ENCODE peak calls at places on chromosomes 3 and 15, in nine cellular contexts. H is AG09319, B is MM.1S, S is lower leg skin, E is AG04450, R is A673, Y is OCI-LY7, W is dorsolateral prefrontal cortex, F is tibial nerve. V is an unnamed sample.

GRCh38 chr15:69457304-69458280 is 5.0 kb downstream of the RPLP1 start:
- DNase-seq in H (no peak), B (no peak), S (no peak), E (no peak), R (no peak), Y (peak), W (no peak), F (no peak), V (no peak)

GRCh38 chr3:43747641-43748040 is 56.9 kb downstream of the ABHD5 start:
- DNase-seq in H (no peak), B (no peak), S (no peak), E (no peak), R (no peak), Y (no peak), W (no peak), F (no peak), V (no peak)

GRCh38 chr3:58581328-58582091 is 4.3 kb upstream of the FAM107A start:
- DNase-seq in H (no peak), B (no peak), S (no peak), E (no peak), R (peak), Y (no peak), W (no peak), F (no peak), V (no peak)

GRCh38 chr3:107387555-107387954 is 10.3 kb downstream of the CCDC54 start:
- DNase-seq in H (no peak), B (no peak), S (no peak), E (no peak), R (no peak), Y (no peak), W (no peak), F (no peak), V (no peak)

GRCh38 chr3:54949491-54950044 is 21.7 kb upstream of the LRTM1 start:
- DNase-seq in H (no peak), B (no peak), S (no peak), E (no peak), R (no peak), Y (no peak), W (no peak), F (no peak), V (no peak)

GRCh38 chr3:128051459-128051836 is 789 bp upstream of the SEC61A1 start:
- DNase-seq in H (no peak), B (no peak), S (no peak), E (no peak), R (no peak), Y (no peak), W (no peak), F (no peak), V (no peak)

GRCh38 chr3:179551383-179551782 is 11.3 kb upstream of the ACTL6A start:
- DNase-seq in H (no peak), B (no peak), S (no peak), E (no peak), R (no peak), Y (no peak), W (no peak), F (no peak), V (no peak)

GRCh38 chr3:113218011-113218678 is 6.8 kb downstream of the BOC start:
- DNase-seq in H (no peak), B (no peak), S (no peak), E (no peak), R (no peak), Y (no peak), W (no peak), F (no peak), V (no peak)

GRCh38 chr15:33955945-33956344 is 12.4 kb upstream of the CHRM5 start:
- DNase-seq in H (no peak), B (no peak), S (no peak), E (no peak), R (no peak), Y (no peak), W (no peak), F (no peak), V (no peak)

GRCh38 chr15:94107652-94108051 is 123.7 kb upstream of the MCTP2 start:
- DNase-seq in H (no peak), B (peak), S (no peak), E (no peak), R (no peak), Y (no peak), W (no peak), F (no peak), V (no peak)

GRCh38 chr3:10459954-10460754 is 45.2 kb downstream of the ATP2B2 start:
- DNase-seq in H (no peak), B (peak), S (peak), E (peak), R (peak), Y (peak), W (no peak), F (no peak), V (peak)

GRCh38 chr15:60962087-60962486 is 267.0 kb downstream of the RORA start:
- DNase-seq in H (no peak), B (no peak), S (no peak), E (no peak), R (peak), Y (no peak), W (no peak), F (no peak), V (no peak)
- TF ChIP-seq CTCF in H (no peak), B (no peak), S (no peak), E (no peak), R (no peak), Y (no peak), W (no peak), F (no peak), V (no peak)

GRCh38 chr3:157495846-157496245 is 7.4 kb downstream of the VEPH1 start:
- DNase-seq in H (no peak), B (no peak), S (no peak), E (no peak), R (no peak), Y (no peak), W (no peak), F (no peak), V (no peak)

GRCh38 chr3:157498374-157498773 is 4.8 kb downstream of the VEPH1 start:
- DNase-seq in H (no peak), B (no peak), S (no peak), E (no peak), R (no peak), Y (no peak), W (no peak), F (no peak), V (no peak)

GRCh38 chr3:157491136-157491535 is 12.1 kb downstream of the VEPH1 start:
- DNase-seq in H (no peak), B (no peak), S (no peak), E (no peak), R (no peak), Y (no peak), W (no peak), F (no peak), V (no peak)

GRCh38 chr3:157494581-157495281 is 8.5 kb downstream of the VEPH1 start:
- DNase-seq in H (no peak), B (no peak), S (no peak), E (no peak), R (no peak), Y (no peak), W (no peak), F (no peak), V (no peak)

GRCh38 chr3:157493627-157494550 is 9.3 kb downstream of the VEPH1 start:
- DNase-seq in H (peak), B (peak), S (no peak), E (no peak), R (peak), Y (peak), W (no peak), F (no peak), V (no peak)
- TF ChIP-seq CTCF in H (peak), B (peak), S (no peak), E (peak), R (peak), Y (peak), W (peak), F (peak), V (peak)

GRCh38 chr3:130892759-130893239 is 1.1 kb upstream of the ATP2C1 start:
- DNase-seq in H (peak), B (peak), S (peak), E (peak), R (peak), Y (peak), W (peak), F (peak), V (peak)
- TF ChIP-seq CTCF in H (peak), B (peak), S (no peak), E (peak), R (peak), Y (peak), W (peak), F (peak), V (peak)

GRCh38 chr3:39150170-39150802 is 3.1 kb downstream of the CSRNP1 start:
- DNase-seq in H (no peak), B (no peak), S (no peak), E (no peak), R (no peak), Y (no peak), W (no peak), F (no peak), V (no peak)
- TF ChIP-seq CTCF in H (no peak), B (no peak), S (no peak), E (peak), R (no peak), Y (peak), W (no peak), F (no peak), V (no peak)

DNA sequence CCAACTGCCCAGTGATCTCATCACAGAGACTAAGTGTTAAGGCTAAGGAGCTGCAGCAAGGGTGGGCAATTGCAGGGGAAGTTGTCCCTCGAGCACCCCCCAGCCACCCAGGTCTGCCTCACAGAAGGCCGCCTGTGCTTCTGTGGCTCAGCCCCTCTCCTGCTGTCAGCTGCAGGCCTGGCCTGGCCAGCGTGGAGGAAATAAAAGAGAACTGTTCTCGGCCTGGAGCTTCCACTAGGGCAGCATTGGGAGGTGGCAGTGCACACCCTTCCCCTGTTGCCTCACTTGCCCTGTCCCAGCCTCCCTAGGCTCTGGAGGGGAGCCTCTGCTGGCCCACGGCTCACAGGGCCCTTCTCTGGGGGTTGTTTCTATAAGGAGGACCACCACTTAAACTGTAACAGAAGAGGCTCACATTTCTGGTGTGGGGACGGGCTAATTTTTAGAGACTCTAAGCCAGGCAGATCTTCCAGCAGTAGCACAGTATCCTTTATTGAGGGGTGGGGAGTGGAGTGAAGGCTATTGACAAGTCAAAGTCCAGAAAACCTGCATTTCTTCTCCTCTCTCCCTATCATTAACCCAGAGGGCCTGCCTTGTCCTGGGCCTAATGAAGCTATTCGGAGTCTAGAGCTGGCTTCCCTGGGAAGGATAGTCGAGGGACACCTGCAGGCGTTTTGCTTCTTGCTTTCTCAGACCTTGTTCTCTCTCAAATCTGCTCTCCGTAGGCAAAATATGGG is 75.6 kb upstream of the ADPGK start:
- DNase-seq in H (no peak), B (no peak), S (no peak), E (no peak), R (no peak), Y (no peak), W (no peak), F (no peak), V (no peak)
- TF ChIP-seq CTCF in H (no peak), B (no peak), S (no peak), E (no peak), R (no peak), Y (no peak), W (no peak), F (no peak), V (no peak)

GRCh38 chr3:122952509-122952908 is 75.1 kb downstream of the SEMA5B start:
- DNase-seq in H (no peak), B (no peak), S (no peak), E (no peak), R (no peak), Y (peak), W (no peak), F (no peak), V (peak)
- TF ChIP-seq CTCF in H (no peak), B (no peak), S (no peak), E (peak), R (no peak), Y (no peak), W (no peak), F (no peak), V (no peak)

GRCh38 chr15:65829150-65829764 is 37.2 kb upstream of the DENND4A start:
- DNase-seq in H (no peak), B (peak), S (no peak), E (no peak), R (peak), Y (peak), W (no peak), F (no peak), V (no peak)

GRCh38 chr15:65834603-65835282 is 34.5 kb upstream of the RAB11A start:
- DNase-seq in H (no peak), B (no peak), S (no peak), E (no peak), R (no peak), Y (no peak), W (no peak), F (no peak), V (no peak)

GRCh38 chr15:65833501-65834220 is 35.6 kb upstream of the RAB11A start:
- DNase-seq in H (no peak), B (no peak), S (no peak), E (no peak), R (peak), Y (no peak), W (no peak), F (no peak), V (no peak)

GRCh38 chr15:65835452-65835851 is 33.8 kb upstream of the RAB11A start:
- DNase-seq in H (no peak), B (no peak), S (no peak), E (no peak), R (no peak), Y (no peak), W (no peak), F (no peak), V (no peak)

DNA sequence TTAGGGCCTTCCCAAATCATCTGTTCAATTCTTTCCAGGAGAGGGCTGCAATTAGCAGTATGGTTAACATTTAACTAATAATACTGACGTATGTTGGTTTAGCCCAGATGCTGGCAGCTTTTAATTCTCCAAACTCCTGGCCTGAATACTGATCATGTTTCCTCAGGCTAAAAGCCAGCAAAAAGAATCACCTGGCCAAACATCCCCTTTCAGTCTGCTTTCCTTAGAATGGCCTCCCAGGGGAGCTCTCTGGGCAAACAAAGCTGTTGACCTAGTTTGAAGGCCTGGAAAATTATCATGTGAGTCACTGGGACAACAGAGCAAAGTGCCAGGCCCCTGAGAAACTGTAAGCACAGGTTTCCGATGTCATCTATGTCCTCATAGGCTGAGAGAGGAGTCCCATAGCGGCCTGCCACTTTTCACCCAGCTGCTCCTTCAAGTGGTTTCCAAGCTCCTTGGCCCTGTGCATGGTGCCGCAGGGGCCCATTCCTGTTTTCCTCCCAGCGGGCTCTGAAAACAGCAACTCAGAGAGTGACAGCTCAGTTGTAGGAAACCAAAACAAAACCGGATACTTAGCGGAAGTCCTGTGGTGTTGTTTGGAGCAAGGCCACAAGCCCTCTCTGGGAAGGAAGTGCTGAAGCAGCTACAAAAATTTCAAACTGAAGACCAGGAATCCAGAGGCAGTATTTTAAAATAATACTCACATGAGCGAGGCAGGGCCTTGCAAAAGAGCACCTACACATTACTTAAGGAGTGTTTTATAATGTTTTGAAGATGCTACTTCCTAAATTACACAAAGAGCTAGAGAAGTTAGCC is 36.5 kb upstream of the RAB11A start:
- DNase-seq in H (peak), B (peak), S (peak), E (peak), R (peak), Y (peak), W (peak), F (peak), V (no peak)
- TF ChIP-seq CTCF in H (peak), B (no peak), S (no peak), E (peak), R (peak), Y (no peak), W (no peak), F (no peak), V (no peak)

GRCh38 chr3:32355892-32356291 is 35.8 kb upstream of the CMTM7 start:
- DNase-seq in H (no peak), B (no peak), S (no peak), E (no peak), R (no peak), Y (no peak), W (no peak), F (no peak), V (no peak)

GRCh38 chr3:32359766-32360513 is 31.7 kb upstream of the CMTM7 start:
- DNase-seq in H (no peak), B (no peak), S (no peak), E (no peak), R (no peak), Y (no peak), W (no peak), F (no peak), V (no peak)

GRCh38 chr3:32349184-32349583 is 42.5 kb upstream of the CMTM7 start:
- DNase-seq in H (no peak), B (no peak), S (no peak), E (no peak), R (no peak), Y (no peak), W (no peak), F (no peak), V (no peak)

GRCh38 chr3:32354362-32354778 is 37.3 kb upstream of the CMTM7 start:
- DNase-seq in H (no peak), B (no peak), S (no peak), E (no peak), R (no peak), Y (no peak), W (no peak), F (no peak), V (no peak)
- TF ChIP-seq CTCF in H (no peak), B (no peak), S (no peak), E (no peak), R (no peak), Y (no peak), W (no peak), F (no peak), V (no peak)

DNA sequence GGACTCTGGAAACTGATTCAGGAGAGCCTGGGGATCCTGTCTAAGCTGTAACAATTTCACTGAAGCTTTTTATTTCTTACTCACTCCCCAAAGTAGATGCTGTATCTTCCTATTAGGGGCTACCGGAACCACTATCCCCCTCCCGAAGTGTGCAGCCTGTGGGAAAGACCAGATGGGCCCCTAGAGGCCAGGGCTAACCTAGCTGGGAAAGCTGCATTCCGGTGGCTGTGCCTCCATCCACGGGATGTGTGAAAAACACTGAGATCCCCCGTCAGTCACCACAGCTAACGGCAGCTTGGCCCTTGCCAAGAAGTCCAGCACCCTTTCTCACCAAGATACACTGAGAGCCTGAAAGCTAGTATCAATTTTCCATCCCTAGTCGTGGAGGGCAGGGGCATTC is 3.1 kb downstream of the SSUH2 start:
- DNase-seq in H (no peak), B (no peak), S (no peak), E (no peak), R (no peak), Y (no peak), W (no peak), F (no peak), V (no peak)
- TF ChIP-seq CTCF in H (no peak), B (no peak), S (no peak), E (no peak), R (no peak), Y (no peak), W (no peak), F (no peak), V (no peak)

GRCh38 chr3:85355572-85355971 is 396.8 kb downstream of the CADM2 start:
- DNase-seq in H (no peak), B (no peak), S (no peak), E (no peak), R (no peak), Y (no peak), W (no peak), F (no peak), V (no peak)

GRCh38 chr3:85360742-85361387 is 402.1 kb downstream of the CADM2 start:
- DNase-seq in H (no peak), B (peak), S (no peak), E (no peak), R (peak), Y (peak), W (peak), F (peak), V (peak)
- TF ChIP-seq CTCF in H (no peak), B (peak), S (no peak), E (peak), R (peak), Y (peak), W (peak), F (peak), V (no peak)